ENCODE peak calls at places on chromosomes 16 and 17, in seven cellular contexts. K, G, R, D, F, E and O are unnamed samples.

GRCh38 chr16:4945560-4946502 is 8.9 kb upstream of the PPL start:
- DNase-seq in K (peak; percentile 50), G (peak; percentile 73), R (no peak), D (peak; percentile 63), F (no peak), E (peak; percentile 76), O (no peak)

GRCh38 chr17:40528692-40529417 is 27.4 kb upstream of the TNS4 start:
- DNase-seq in K (no peak), G (no peak), R (no peak), D (no peak), F (no peak), E (no peak), O (no peak)

GRCh38 chr17:59534583-59534982 is 30.8 kb upstream of the DHX40 start:
- DNase-seq in K (no peak), G (no peak), R (no peak), D (peak; percentile 29), F (no peak), E (no peak), O (no peak)

GRCh38 chr16:31023627-31024226 is 9.6 kb upstream of the STX4 start:
- DNase-seq in K (no peak), G (no peak), R (no peak), D (no peak), F (no peak), E (no peak), O (no peak)

GRCh38 chr17:75516619-75517276 is 420 bp downstream of the TSEN54 start:
- DNase-seq in K (peak; percentile 22), G (peak; percentile 38), R (no peak), D (peak; percentile 67), F (no peak), E (no peak), O (peak; percentile 41)

GRCh38 chr16:15885560-15886001 is 2.8 kb downstream of the CEP20 start:
- DNase-seq in K (peak; percentile 42), G (no peak), R (no peak), D (peak; percentile 26), F (no peak), E (no peak), O (no peak)

GRCh38 chr17:75048396-75048933 is 1.4 kb downstream of the KCTD2 start:
- DNase-seq in K (peak; percentile 29), G (no peak), R (no peak), D (peak; percentile 65), F (peak; percentile 41), E (peak; percentile 73), O (no peak)

GRCh38 chr17:34319087-34319486 is at the start of gene CCL8:
- DNase-seq in K (peak; percentile 15), G (no peak), R (no peak), D (no peak), F (no peak), E (no peak), O (no peak)

GRCh38 chr17:55426851-55427586 is 5.4 kb upstream of the MMD start:
- DNase-seq in K (peak; percentile 93), G (no peak), R (no peak), D (peak; percentile 85), F (no peak), E (no peak), O (no peak)

GRCh38 chr16:29974291-29975133 is 844 bp downstream of the TAOK2 start:
- DNase-seq in K (no peak), G (peak; percentile 13), R (no peak), D (peak; percentile 44), F (no peak), E (no peak), O (peak; percentile 35)

GRCh38 chr17:77768475-77768874 is 190.0 kb upstream of the TNRC6C start:
- DNase-seq in K (no peak), G (no peak), R (no peak), D (peak; percentile 44), F (no peak), E (no peak), O (no peak)

GRCh38 chr16:83561876-83562275 is 245.9 kb upstream of the HSBP1 start:
- DNase-seq in K (peak; percentile 8), G (no peak), R (no peak), D (peak; percentile 48), F (no peak), E (no peak), O (no peak)

GRCh38 chr17:13476722-13477121 is 125.0 kb downstream of the HS3ST3A1 start:
- DNase-seq in K (peak; percentile 43), G (no peak), R (no peak), D (peak; percentile 63), F (no peak), E (no peak), O (no peak)

GRCh38 chr16:8620535-8620934 is 963 bp upstream of the METTL22 start:
- DNase-seq in K (no peak), G (no peak), R (no peak), D (peak; percentile 14), F (no peak), E (no peak), O (no peak)

GRCh38 chr16:29192329-29193247 is 207.7 kb downstream of the LAT start:
- DNase-seq in K (no peak), G (no peak), R (no peak), D (no peak), F (no peak), E (peak; percentile 52), O (peak; percentile 5)

GRCh38 chr17:36600477-36600876 is 906 bp upstream of the MRM1 start:
- DNase-seq in K (no peak), G (no peak), R (no peak), D (no peak), F (no peak), E (no peak), O (no peak)

GRCh38 chr16:85944572-85945423 is 45.8 kb downstream of the IRF8 start:
- DNase-seq in K (no peak), G (no peak), R (no peak), D (no peak), F (no peak), E (no peak), O (no peak)

GRCh38 chr16:64096671-64097070 is 1025.2 kb downstream of the CDH11 start:
- DNase-seq in K (no peak), G (no peak), R (no peak), D (no peak), F (no peak), E (no peak), O (no peak)

GRCh38 chr16:54072237-54072636 is 214.3 kb downstream of the IRX3 start:
- DNase-seq in K (no peak), G (no peak), R (no peak), D (no peak), F (no peak), E (no peak), O (no peak)

GRCh38 chr17:69723741-69724140 is 309.2 kb downstream of the MAP2K6 start:
- DNase-seq in K (peak; percentile 17), G (peak; percentile 11), R (no peak), D (no peak), F (no peak), E (no peak), O (no peak)

GRCh38 chr17:76549539-76549938 is 9.7 kb downstream of the PRCD start:
- DNase-seq in K (no peak), G (no peak), R (no peak), D (no peak), F (no peak), E (no peak), O (no peak)

GRCh38 chr16:75011634-75012307 is 12.9 kb downstream of the ZNRF1 start:
- DNase-seq in K (peak; percentile 89), G (peak; percentile 88), R (no peak), D (peak; percentile 93), F (no peak), E (peak; percentile 81), O (no peak)

GRCh38 chr17:77811521-77811920 is 147.0 kb upstream of the TNRC6C start:
- DNase-seq in K (no peak), G (no peak), R (no peak), D (peak; percentile 74), F (no peak), E (peak; percentile 84), O (no peak)

GRCh38 chr17:17445925-17446665 is 30.7 kb upstream of the MED9 start:
- DNase-seq in K (peak; percentile 78), G (peak; percentile 96), R (no peak), D (peak; percentile 93), F (peak; percentile 83), E (no peak), O (peak; percentile 51)

GRCh38 chr16:67198238-67198734 is 645 bp upstream of the ELMO3 start:
- DNase-seq in K (peak; percentile 54), G (peak; percentile 30), R (no peak), D (peak; percentile 65), F (peak; percentile 68), E (no peak), O (peak; percentile 78)
- H3K36me3 ChIP-seq in K (peaks cover 53% of the 10 kb centered on the region), G (peaks cover 92% of the 10 kb centered on the region), R (peaks cover 45% of the 10 kb centered on the region), D (peaks cover 21% of the 10 kb centered on the region), F (peaks cover 85% of the 10 kb centered on the region), E (peaks cover 68% of the 10 kb centered on the region), O (peaks cover 50% of the 10 kb centered on the region)

GRCh38 chr16:68553186-68553585 is 14.1 kb downstream of the ZFP90 start:
- DNase-seq in K (no peak), G (no peak), R (no peak), D (no peak), F (no peak), E (no peak), O (no peak)

DNA sequence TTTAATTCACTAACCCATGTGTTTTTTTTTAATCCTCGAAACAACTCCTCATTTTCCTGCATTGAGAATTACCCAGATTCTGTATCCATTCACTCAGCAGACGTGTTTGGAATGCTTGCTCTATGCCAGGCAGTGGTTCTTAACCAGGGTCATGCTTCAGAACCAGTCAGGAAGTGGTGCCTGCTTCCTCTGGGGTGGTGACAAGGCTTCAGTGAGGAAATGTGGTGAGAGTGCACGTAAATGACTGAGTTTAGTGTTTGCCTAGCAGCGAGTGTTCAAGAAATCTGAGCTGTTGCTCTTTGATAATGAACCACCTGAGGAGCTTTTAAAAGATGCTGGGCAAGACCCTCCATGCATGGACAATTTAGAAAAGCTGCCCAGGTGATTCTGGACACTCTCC is 9.9 kb downstream of the ZFP90 start:
- DNase-seq in K (no peak), G (no peak), R (peak; percentile 22), D (no peak), F (no peak), E (no peak), O (no peak)
- H3K9me3 ChIP-seq in K (no peaks in the 10 kb centered on the region), G (peaks cover 27% of the 10 kb centered on the region), R (peaks cover 8% of the 10 kb centered on the region), D (no peaks in the 10 kb centered on the region), F (peaks cover 64% of the 10 kb centered on the region), E (peaks cover 76% of the 10 kb centered on the region), O (peaks cover 31% of the 10 kb centered on the region)

DNA sequence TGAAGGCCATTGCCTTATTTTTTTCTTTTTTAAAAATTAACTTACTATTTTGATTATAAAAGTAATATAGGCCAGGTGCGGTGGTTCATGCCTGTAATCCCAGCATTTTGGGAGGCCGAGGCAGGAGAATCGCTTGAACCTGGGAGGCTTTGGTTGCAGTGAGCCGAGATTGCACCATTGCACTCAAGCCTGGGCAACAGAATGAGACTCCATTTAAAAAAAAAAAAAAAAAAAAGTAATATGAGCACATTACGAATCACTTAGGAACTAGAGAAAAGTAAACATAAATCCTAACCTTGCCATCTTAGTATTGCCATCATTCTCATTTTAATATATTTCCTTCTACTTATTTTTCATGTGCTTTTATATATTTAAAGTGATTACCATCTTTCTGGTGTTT is 12.9 kb upstream of the TACO1 start:
- DNase-seq in K (no peak), G (no peak), R (no peak), D (peak; percentile 31), F (no peak), E (no peak), O (no peak)
- H3K36me3 ChIP-seq in K (peaks cover 22% of the 10 kb centered on the region), G (peaks cover 87% of the 10 kb centered on the region), R (peaks cover 36% of the 10 kb centered on the region), D (peaks cover 32% of the 10 kb centered on the region), F (peaks cover 98% of the 10 kb centered on the region), E (peaks cover 90% of the 10 kb centered on the region), O (peaks cover 57% of the 10 kb centered on the region)

DNA sequence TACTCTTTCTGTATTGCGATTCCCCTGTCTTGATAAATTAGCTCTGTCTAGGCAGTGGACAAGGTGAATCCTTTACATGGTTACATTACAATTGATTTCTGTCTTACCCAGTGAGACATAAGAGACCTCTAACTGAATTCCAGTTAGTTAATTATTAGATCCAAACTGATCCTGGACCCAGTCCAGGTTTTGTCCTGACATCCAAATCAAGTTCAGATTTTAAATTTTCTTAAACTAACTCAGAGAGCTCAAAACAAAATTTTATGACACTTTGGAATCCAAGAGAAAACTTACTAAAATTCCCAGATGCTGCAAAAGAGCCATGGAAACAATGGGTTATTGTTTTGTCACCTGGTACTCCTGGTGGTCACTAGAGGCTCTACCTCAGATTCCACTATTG is 2166.6 kb downstream of the TP53TG3F start:
- DNase-seq in K (no peak), G (no peak), R (no peak), D (no peak), F (no peak), E (no peak), O (no peak)
- H3K9me3 ChIP-seq in K (no peaks in the 10 kb centered on the region), G (no peaks in the 10 kb centered on the region), R (no peaks in the 10 kb centered on the region), D (no peaks in the 10 kb centered on the region), F (peaks cover 48% of the 10 kb centered on the region), E (no peaks in the 10 kb centered on the region), O (no peaks in the 10 kb centered on the region)